ENCODE peak calls at places on chromosome 9, in five cellular contexts. P, Z, R, D and B are unnamed samples.

GRCh38 chr9:19976226-19976625 is 187.4 kb upstream of the SLC24A2 start:
- DNase-seq in Z (no peak), P (no peak), R (no peak), D (no peak), B (no peak)

GRCh38 chr9:87514136-87514535 is 16.5 kb downstream of the DAPK1 start:
- DNase-seq in R (no peak), P (no peak), Z (no peak), D (no peak), B (no peak)

GRCh38 chr9:71514344-71514975 is 253.9 kb downstream of the CEMIP2 start:
- DNase-seq in P (no peak), Z (no peak), D (no peak), R (no peak), B (no peak)

GRCh38 chr9:7479300-7479699 is 320.3 kb downstream of the DMAC1 start:
- DNase-seq in P (no peak), R (no peak), D (no peak), Z (no peak), B (no peak)

GRCh38 chr9:5767968-5768932 is 64.7 kb downstream of the ERMP1 start:
- DNase-seq in P (no peak), Z (no peak), R (no peak), D (no peak), B (no peak)

GRCh38 chr9:108844391-108844790 is 11.4 kb downstream of the ACTL7B start:
- DNase-seq in P (no peak), R (no peak), D (no peak), Z (no peak), B (no peak)

GRCh38 chr9:136147038-136147889 is 28.6 kb upstream of the TMEM250 start:
- DNase-seq in R (no peak), P (no peak), D (no peak), Z (no peak), B (no peak)

GRCh38 chr9:14906654-14907359 is 3.4 kb downstream of the FREM1 start:
- DNase-seq in R (no peak), P (no peak), D (no peak), Z (no peak), B (no peak)

GRCh38 chr9:124941689-124942561 is 1.0 kb upstream of the GOLGA1 start:
- DNase-seq in D (peak; percentile 79), R (peak; percentile 76), Z (peak; percentile 5), P (peak; percentile 62), B (peak; percentile 14)

GRCh38 chr9:82729141-82729540 is 333.8 kb downstream of the RASEF start:
- DNase-seq in Z (no peak), D (no peak), P (no peak), R (no peak), B (no peak)

GRCh38 chr9:82726404-82727276 is 336.3 kb downstream of the RASEF start:
- DNase-seq in D (no peak), Z (no peak), R (no peak), P (no peak), B (no peak)

GRCh38 chr9:82729991-82730390 is 333.0 kb downstream of the RASEF start:
- DNase-seq in P (no peak), R (no peak), Z (no peak), D (no peak), B (no peak)
- H3K4me3 ChIP-seq in P (no peak overlapping the region), R (no peak overlapping the region), Z (no peak overlapping the region), D (no peak overlapping the region), B (no peak overlapping the region)

GRCh38 chr9:27536168-27536567 is 6.6 kb upstream of the MOB3B start:
- DNase-seq in Z (no peak), D (no peak), P (no peak), R (no peak), B (no peak)
- TF ChIP-seq CTCF in Z (no peak), D (no peak), P (no peak), R (no peak), B (no peak)

DNA sequence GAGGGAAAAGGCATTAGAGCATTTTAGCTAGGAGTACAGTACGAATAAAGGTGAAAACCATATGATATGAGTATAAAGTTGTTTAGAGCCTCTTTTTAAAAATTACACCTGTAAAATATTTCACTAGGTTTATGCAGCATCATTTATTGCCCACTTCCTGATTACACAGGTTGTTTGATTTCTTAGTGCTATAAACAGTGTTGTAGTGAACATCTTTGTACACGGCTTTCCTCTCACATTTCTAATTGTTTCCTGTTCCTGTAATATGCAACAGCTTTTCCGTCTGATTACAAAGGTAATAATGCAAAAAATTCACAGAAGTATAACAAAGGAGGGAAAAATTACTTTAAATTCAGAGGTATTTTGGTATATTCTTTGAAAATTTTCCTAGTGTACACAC is 13.0 kb downstream of the STOM start:
- DNase-seq in D (no peak), R (no peak), Z (no peak), P (no peak), B (no peak)
- H3K4me3 ChIP-seq in D (no peak overlapping the region), R (no peak overlapping the region), Z (no peak overlapping the region), P (no peak overlapping the region), B (no peak overlapping the region)

DNA sequence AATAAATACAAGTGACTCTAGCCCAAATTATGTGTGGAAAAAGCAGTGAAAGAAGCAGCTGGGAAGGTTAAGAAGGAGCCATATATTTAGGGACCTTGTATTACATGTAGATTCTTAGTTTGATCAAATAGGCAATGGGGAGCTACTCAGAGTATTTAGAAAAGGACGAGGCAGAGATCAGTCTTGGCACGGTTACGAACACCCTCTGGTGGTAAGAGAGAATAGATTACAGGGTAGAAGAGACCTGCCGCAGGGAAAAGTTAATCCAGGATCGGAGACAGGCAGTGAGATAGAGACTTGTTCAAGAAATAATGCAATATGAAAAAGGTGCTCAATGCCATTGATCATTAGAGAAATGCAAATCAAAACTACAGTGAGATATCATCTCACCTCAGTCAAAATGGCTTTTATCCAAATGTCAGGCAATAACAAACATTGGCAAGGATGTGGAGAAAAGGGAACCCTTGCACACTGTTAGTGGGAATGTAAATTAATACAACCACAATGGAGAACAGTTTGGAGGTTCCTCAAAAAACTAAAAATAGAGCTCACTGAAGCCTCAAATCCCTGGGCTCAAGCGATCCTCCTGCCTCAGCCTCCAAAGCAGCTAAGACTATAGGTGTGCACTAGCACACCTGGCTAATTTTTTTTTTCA is 12.0 kb downstream of the INIP start:
- DNase-seq in P (peak; percentile 70), Z (no peak), R (peak; percentile 60), D (no peak), B (no peak)
- TF ChIP-seq CTCF in P (peak; percentile 65), Z (peak; percentile 24), R (peak; percentile 64), D (peak; percentile 42), B (peak; percentile 68)

GRCh38 chr9:127975376-127976315 is 5.1 kb downstream of the EEIG1 start:
- DNase-seq in P (no peak), D (no peak), Z (no peak), R (no peak), B (no peak)

GRCh38 chr9:127972316-127972871 is 8.4 kb downstream of the EEIG1 start:
- DNase-seq in R (peak; percentile 72), D (no peak), Z (no peak), P (no peak), B (no peak)

GRCh38 chr9:127974769-127975261 is 6.0 kb downstream of the EEIG1 start:
- DNase-seq in P (peak; percentile 37), R (no peak), D (no peak), Z (no peak), B (no peak)

GRCh38 chr9:127973169-127974001 is 7.4 kb downstream of the EEIG1 start:
- DNase-seq in D (no peak), P (no peak), Z (no peak), R (peak; percentile 95), B (no peak)

DNA sequence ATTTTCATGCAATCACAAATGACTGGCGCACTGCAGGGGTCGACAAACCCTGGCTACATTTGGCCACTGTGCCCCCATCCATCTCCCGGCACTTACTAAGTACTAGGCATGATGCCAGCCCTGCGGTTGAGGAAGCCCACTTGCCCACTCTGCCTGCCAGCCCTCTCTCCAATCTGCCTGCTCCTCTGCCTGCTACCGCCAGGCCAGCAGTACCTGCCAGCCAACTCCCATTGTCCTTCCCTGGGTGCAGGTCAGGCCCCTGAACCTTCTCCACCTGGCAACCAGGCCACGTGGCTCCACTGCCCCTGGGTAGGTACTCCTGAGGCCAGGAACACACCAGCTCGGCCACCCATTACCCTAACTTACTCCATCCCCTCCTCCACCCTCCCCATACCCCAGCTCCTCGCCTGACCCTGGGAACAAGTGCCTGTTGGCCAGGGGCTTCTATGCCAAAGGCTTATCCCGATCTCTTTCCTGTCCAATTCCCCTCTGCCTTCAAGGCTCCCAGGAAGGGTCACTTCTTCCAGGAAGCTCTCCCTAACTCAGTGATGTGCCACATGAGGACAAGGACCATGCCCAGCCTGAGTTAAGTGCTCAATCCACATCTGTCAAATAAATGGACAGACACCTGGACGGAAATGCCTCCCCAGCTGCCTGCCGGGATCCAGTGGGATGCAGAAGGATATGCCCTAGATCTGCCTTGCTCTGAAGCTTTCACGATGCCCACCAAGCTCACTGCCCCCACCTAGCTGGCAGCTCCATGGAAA is 6.6 kb downstream of the EEIG1 start:
- DNase-seq in Z (no peak), D (no peak), P (no peak), R (peak; percentile 88), B (no peak)
- H3K4me3 ChIP-seq in Z (no peak overlapping the region), D (no peak overlapping the region), P (no peak overlapping the region), R (peak overlapping the region; percentile 25), B (no peak overlapping the region)

GRCh38 chr9:21473236-21473635 is 8.9 kb downstream of the IFNE start:
- DNase-seq in Z (no peak), D (no peak), R (no peak), P (no peak), B (no peak)
- TF ChIP-seq CTCF in Z (no peak), D (no peak), R (no peak), P (no peak), B (peak; percentile 14)